ENCODE peak calls at places on chromosomes 7 and 10, in eight cellular contexts. N is endothelial cell of umbilical vein; S is adrenal gland; C is CD8-positive, alpha-beta T cell; Z is hepatocyte; I is aorta; V is dorsolateral prefrontal cortex; A is caudate nucleus. G is an unnamed sample.

GRCh38 chr7:112573302-112574039 is 92.7 kb downstream of the LSMEM1 start:
- DNase-seq in N (peak), S (no peak), C (no peak), Z (no peak), I (no peak), V (no peak), A (no peak), G (no peak)

GRCh38 chr7:146772581-146772980 is 656.0 kb downstream of the CNTNAP2 start:
- DNase-seq in N (no peak), S (no peak), C (no peak), Z (peak), I (no peak), V (no peak), A (no peak), G (no peak)

GRCh38 chr7:14219125-14219524 is 229.7 kb upstream of the ETV1 start:
- DNase-seq in N (no peak), S (no peak), C (no peak), Z (peak), I (no peak), V (no peak), A (no peak), G (peak)

GRCh38 chr10:6237189-6237496 is 34.4 kb downstream of the PFKFB3 start:
- DNase-seq in N (no peak), S (no peak), C (no peak), Z (no peak), I (no peak), V (no peak), A (no peak), G (no peak)

GRCh38 chr10:10294801-10295515 is 722.7 kb upstream of the CELF2 start:
- DNase-seq in N (no peak), S (no peak), C (no peak), Z (no peak), I (no peak), V (peak), A (peak), G (no peak)

GRCh38 chr7:5634107-5634950 is 147.1 kb downstream of the RNF216 start:
- DNase-seq in N (peak), S (peak), C (no peak), Z (peak), I (peak), V (no peak), A (peak), G (peak)

GRCh38 chr7:133754718-133755117 is 372.4 kb upstream of the LRGUK start:
- DNase-seq in N (no peak), S (no peak), C (no peak), Z (no peak), I (no peak), V (no peak), A (no peak), G (no peak)

GRCh38 chr10:75693453-75693852 is 262.0 kb downstream of the LRMDA start:
- DNase-seq in N (no peak), S (no peak), C (no peak), Z (no peak), I (no peak), V (no peak), A (no peak), G (no peak)

GRCh38 chr10:77504196-77504869 is 133.3 kb downstream of the KCNMA1 start:
- DNase-seq in N (no peak), S (no peak), C (no peak), Z (no peak), I (no peak), V (no peak), A (no peak), G (peak)

GRCh38 chr7:143013897-143014296 is 13.0 kb downstream of the OR9A2 start:
- DNase-seq in N (peak), S (peak), C (no peak), Z (peak), I (no peak), V (no peak), A (no peak), G (no peak)

GRCh38 chr10:61786728-61787127 is 114.8 kb upstream of the ARID5B start:
- DNase-seq in N (peak), S (peak), C (no peak), Z (no peak), I (no peak), V (no peak), A (no peak), G (no peak)

GRCh38 chr7:1849351-1849951 is 179.4 kb downstream of the ELFN1 start:
- DNase-seq in N (no peak), S (peak), C (peak), Z (no peak), I (peak), V (no peak), A (no peak), G (no peak)

GRCh38 chr7:158301221-158301620 is 286.4 kb downstream of the PTPRN2 start:
- DNase-seq in N (no peak), S (no peak), C (no peak), Z (no peak), I (no peak), V (no peak), A (no peak), G (no peak)

GRCh38 chr10:108112218-108112617 is 947.7 kb upstream of the SORCS1 start:
- DNase-seq in N (no peak), S (no peak), C (no peak), Z (no peak), I (no peak), V (no peak), A (no peak), G (no peak)

DNA sequence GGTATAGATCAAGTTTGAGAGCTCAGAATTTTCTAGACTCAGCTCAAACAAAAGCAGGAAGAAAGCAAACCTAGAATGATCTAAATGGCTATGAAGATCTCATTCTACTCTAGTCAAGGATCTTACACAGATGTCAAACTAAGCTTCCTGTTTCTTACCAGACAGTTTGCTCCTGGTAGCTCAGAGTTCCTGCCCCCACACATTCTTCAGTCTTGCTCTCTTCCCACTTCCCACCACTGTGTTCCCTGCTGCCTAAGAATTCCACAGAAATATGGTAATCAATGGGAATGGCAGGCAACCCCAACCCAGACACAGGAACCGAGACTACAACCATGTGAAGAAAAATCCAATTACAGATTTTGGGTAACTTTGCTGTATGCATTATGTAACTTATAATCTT is 133.4 kb upstream of the PTN start:
- DNase-seq in N (no peak), S (no peak), C (no peak), Z (no peak), I (no peak), V (no peak), A (no peak), G (no peak)
- H3K27ac ChIP-seq in N (no peak), S (no peak), C (no peak), Z (no peak), I (no peak), V (no peak), A (no peak), G (no peak)

GRCh38 chr7:150404172-150404784 is 25.1 kb downstream of the ZNF775 start:
- DNase-seq in N (peak), S (no peak), C (no peak), Z (peak), I (no peak), V (peak), A (no peak), G (peak)

GRCh38 chr7:150403376-150404171 is 24.4 kb downstream of the ZNF775 start:
- DNase-seq in N (no peak), S (no peak), C (no peak), Z (peak), I (no peak), V (peak), A (no peak), G (no peak)

GRCh38 chr7:150401424-150401790 is 22.3 kb downstream of the ZNF775 start:
- DNase-seq in N (no peak), S (no peak), C (no peak), Z (no peak), I (no peak), V (no peak), A (no peak), G (no peak)

GRCh38 chr7:150401861-150402631 is 22.9 kb downstream of the ZNF775 start:
- DNase-seq in N (no peak), S (no peak), C (no peak), Z (peak), I (no peak), V (peak), A (no peak), G (no peak)

DNA sequence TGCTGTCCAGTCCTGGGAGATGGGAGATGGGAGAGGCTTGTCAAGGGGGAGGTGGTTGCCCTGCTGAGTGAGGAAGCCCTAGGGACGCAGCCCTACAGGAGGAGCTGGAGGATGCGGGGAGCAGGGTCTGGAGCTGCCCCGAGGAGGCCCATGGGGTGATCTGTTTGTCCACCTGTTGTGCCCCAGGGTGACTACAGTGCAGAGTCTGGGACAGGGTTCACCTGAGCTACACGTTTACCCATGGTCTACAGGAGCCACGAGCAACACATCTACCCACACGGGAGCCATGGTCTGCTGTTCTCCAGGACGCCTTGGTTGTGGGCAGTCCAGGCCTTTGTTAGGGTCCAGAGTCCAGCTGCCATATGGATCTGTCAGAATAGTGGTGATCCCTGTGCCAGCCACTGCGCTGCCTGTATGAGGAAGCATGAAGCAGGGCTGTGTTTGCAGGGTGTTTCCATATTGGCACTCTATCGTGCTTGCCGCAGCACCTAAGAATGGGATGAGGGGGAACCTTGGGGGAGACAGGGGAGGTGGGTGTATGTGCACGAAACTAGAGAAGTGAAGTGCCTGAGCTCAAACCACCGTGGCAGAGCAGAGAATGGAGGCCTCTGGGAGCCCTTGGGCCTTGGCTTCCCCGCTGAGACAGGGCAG is 23.7 kb downstream of the ZNF775 start:
- DNase-seq in N (no peak), S (no peak), C (no peak), Z (peak), I (no peak), V (peak), A (no peak), G (no peak)
- H3K27ac ChIP-seq in N (no peak), S (no peak), C (no peak), Z (no peak), I (no peak), V (no peak), A (no peak), G (no peak)

DNA sequence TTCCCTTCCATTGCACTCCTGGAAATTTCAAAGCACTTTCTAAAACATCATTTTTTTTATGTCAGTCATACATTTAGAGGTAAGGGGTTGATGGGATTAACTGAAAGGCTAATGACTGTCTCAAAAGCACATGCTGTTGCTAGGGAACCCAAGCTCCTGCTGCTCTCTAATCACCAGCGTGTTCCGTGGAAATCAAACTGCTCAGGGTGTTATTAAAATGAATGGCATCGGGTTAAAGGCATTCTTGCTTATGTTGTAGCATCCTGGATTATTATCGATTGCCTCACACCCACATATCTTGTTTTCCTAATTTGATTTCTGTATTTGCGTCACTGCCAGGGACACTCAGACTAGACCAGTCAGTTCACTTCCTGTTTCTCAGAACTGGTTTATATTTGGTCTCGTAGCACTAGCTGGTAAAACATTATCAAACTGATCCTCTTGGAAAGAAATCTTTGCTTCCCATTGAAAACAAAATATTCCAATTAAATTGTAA is 216.5 kb upstream of the MKLN1 start:
- DNase-seq in N (peak), S (peak), C (no peak), Z (no peak), I (no peak), V (no peak), A (no peak), G (peak)
- H3K27ac ChIP-seq in N (peak), S (peak), C (peak), Z (no peak), I (no peak), V (peak), A (peak), G (no peak)

GRCh38 chr7:80783688-80784327 is 135.0 kb downstream of the SEMA3C start:
- DNase-seq in N (no peak), S (no peak), C (no peak), Z (no peak), I (no peak), V (no peak), A (no peak), G (no peak)

GRCh38 chr7:80781561-80781979 is 137.3 kb downstream of the SEMA3C start:
- DNase-seq in N (peak), S (peak), C (no peak), Z (peak), I (no peak), V (peak), A (no peak), G (peak)

GRCh38 chr7:80783177-80783687 is 135.6 kb downstream of the SEMA3C start:
- DNase-seq in N (no peak), S (no peak), C (no peak), Z (no peak), I (no peak), V (no peak), A (no peak), G (no peak)

GRCh38 chr7:80779456-80779855 is 139.4 kb downstream of the SEMA3C start:
- DNase-seq in N (no peak), S (no peak), C (no peak), Z (no peak), I (no peak), V (no peak), A (no peak), G (no peak)

GRCh38 chr7:80781146-80781545 is 137.7 kb downstream of the SEMA3C start:
- DNase-seq in N (no peak), S (no peak), C (no peak), Z (no peak), I (no peak), V (no peak), A (no peak), G (no peak)
- H3K27ac ChIP-seq in N (no peak), S (no peak), C (no peak), Z (peak), I (peak), V (no peak), A (no peak), G (no peak)

GRCh38 chr7:107579546-107579880 is 533 bp upstream of the BCAP29 start:
- DNase-seq in N (no peak), S (no peak), C (no peak), Z (no peak), I (no peak), V (no peak), A (no peak), G (no peak)
- H3K27ac ChIP-seq in N (peak), S (peak), C (peak), Z (peak), I (peak), V (peak), A (peak), G (peak)

GRCh38 chr10:23884671-23885070 is 324.3 kb upstream of the KIAA1217 start:
- DNase-seq in N (no peak), S (no peak), C (no peak), Z (peak), I (no peak), V (no peak), A (no peak), G (no peak)
- H3K27ac ChIP-seq in N (no peak), S (no peak), C (no peak), Z (no peak), I (no peak), V (no peak), A (no peak), G (no peak)

GRCh38 chr7:138204285-138204988 is 128.2 kb downstream of the AKR1D1 start:
- DNase-seq in N (peak), S (no peak), C (no peak), Z (no peak), I (no peak), V (no peak), A (no peak), G (no peak)
- H3K27ac ChIP-seq in N (no peak), S (no peak), C (no peak), Z (no peak), I (no peak), V (no peak), A (no peak), G (no peak)

DNA sequence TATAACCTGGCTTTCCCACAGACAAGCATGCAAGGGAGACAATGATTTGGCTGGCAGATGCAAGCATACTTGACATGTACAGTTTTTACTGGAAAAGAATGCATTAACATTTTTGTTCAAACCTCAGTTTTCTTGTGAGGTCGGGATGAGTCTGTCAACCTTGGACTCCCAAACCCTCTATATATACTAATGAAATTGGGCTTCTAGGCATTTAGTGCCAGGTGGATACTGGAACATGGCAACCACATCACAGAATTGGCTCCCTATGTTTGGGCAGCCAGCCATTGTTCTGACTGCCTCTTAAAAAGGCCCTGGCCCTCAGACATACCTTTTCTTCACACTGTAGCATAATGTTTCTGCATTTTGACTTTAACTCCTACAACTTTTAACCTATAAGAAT is 39.1 kb downstream of the CDK6 start:
- DNase-seq in N (no peak), S (no peak), C (no peak), Z (no peak), I (no peak), V (no peak), A (no peak), G (no peak)
- H3K27ac ChIP-seq in N (no peak), S (peak), C (no peak), Z (no peak), I (no peak), V (no peak), A (no peak), G (peak)

DNA sequence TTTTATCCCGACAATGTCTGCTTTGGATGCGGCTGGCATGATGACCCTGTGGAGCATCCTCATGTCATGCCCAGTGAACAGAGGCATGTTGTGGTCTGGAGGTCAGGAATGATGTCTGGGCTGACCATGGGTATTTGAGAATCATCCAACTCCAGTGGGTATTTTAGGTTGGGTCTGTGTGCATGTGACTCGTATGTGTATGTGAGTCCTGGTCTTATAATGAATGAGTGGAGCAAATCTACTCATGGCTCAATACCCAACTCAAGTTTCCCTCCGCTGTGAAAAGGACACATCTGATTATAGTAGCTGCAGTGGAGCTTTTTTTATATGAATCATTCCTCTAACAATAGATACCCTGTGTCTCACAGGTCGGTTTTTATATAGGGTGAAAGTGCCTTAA is 213.5 kb downstream of the GALNT17 start:
- DNase-seq in N (no peak), S (no peak), C (no peak), Z (no peak), I (no peak), V (no peak), A (no peak), G (no peak)
- H3K27ac ChIP-seq in N (no peak), S (no peak), C (no peak), Z (no peak), I (no peak), V (no peak), A (no peak), G (no peak)

GRCh38 chr10:8047452-8048280 is 6.8 kb upstream of the GATA3 start:
- DNase-seq in N (peak), S (no peak), C (no peak), Z (no peak), I (peak), V (no peak), A (no peak), G (no peak)
- H3K27ac ChIP-seq in N (peak), S (peak), C (no peak), Z (no peak), I (no peak), V (no peak), A (no peak), G (no peak)

G was measured in cardiac muscle cell.